ENCODE peak calls at places on chromosomes 5 and 9, in eight cellular contexts. One of them, this sample, is unnamed. For H3K27me3, the result is how much of the 10 kb centered on the place peaks cover.

GRCh38 chr5:168153263-168153930 is 138.0 kb upstream of the WWC1 start:
- DNase-seq in fibroblast of lung: peak
- DNase-seq in H9: no peak
- DNase-seq in endothelial cell of umbilical vein: no peak
- DNase-seq in HCT116: no peak
- DNase-seq in PC-3: no peak
- DNase-seq in hepatocyte: peak
- DNase-seq in neuronal stem cell: no peak
- DNase-seq in this sample: no peak

GRCh38 chr5:157917909-157918809 is 59.2 kb upstream of the CLINT1 start:
- DNase-seq in fibroblast of lung: peak
- DNase-seq in hepatocyte: peak
- DNase-seq in neuronal stem cell: no peak
- DNase-seq in H9: peak
- DNase-seq in PC-3: peak
- DNase-seq in endothelial cell of umbilical vein: peak
- DNase-seq in HCT116: peak
- DNase-seq in this sample: peak

GRCh38 chr5:8340739-8341344 is 471.9 kb downstream of the MTRR start:
- DNase-seq in H9: no peak
- DNase-seq in PC-3: peak
- DNase-seq in endothelial cell of umbilical vein: no peak
- DNase-seq in neuronal stem cell: no peak
- DNase-seq in hepatocyte: peak
- DNase-seq in fibroblast of lung: peak
- DNase-seq in HCT116: no peak
- DNase-seq in this sample: peak

GRCh38 chr9:96138616-96139015 is 163.4 kb downstream of the HSD17B3 start:
- DNase-seq in H9: no peak
- DNase-seq in hepatocyte: no peak
- DNase-seq in PC-3: no peak
- DNase-seq in neuronal stem cell: no peak
- DNase-seq in endothelial cell of umbilical vein: no peak
- DNase-seq in HCT116: no peak
- DNase-seq in fibroblast of lung: no peak
- DNase-seq in this sample: no peak

GRCh38 chr5:94433393-94434149 is 184.8 kb downstream of the KIAA0825 start:
- DNase-seq in HCT116: peak
- DNase-seq in hepatocyte: no peak
- DNase-seq in PC-3: peak
- DNase-seq in neuronal stem cell: no peak
- DNase-seq in H9: no peak
- DNase-seq in endothelial cell of umbilical vein: peak
- DNase-seq in fibroblast of lung: peak
- DNase-seq in this sample: no peak

GRCh38 chr5:111550282-111551020 is 38.1 kb upstream of the STARD4 start:
- DNase-seq in endothelial cell of umbilical vein: peak
- DNase-seq in HCT116: peak
- DNase-seq in neuronal stem cell: peak
- DNase-seq in hepatocyte: peak
- DNase-seq in H9: peak
- DNase-seq in fibroblast of lung: peak
- DNase-seq in PC-3: peak
- DNase-seq in this sample: peak

GRCh38 chr9:94449486-94449885 is 105.4 kb upstream of the PCAT7 start:
- DNase-seq in neuronal stem cell: no peak
- DNase-seq in endothelial cell of umbilical vein: no peak
- DNase-seq in PC-3: no peak
- DNase-seq in hepatocyte: no peak
- DNase-seq in H9: no peak
- DNase-seq in fibroblast of lung: no peak
- DNase-seq in HCT116: no peak
- DNase-seq in this sample: no peak

GRCh38 chr9:99336005-99336404 is 113.9 kb downstream of the SEC61B start:
- DNase-seq in endothelial cell of umbilical vein: no peak
- DNase-seq in HCT116: no peak
- DNase-seq in fibroblast of lung: no peak
- DNase-seq in hepatocyte: no peak
- DNase-seq in neuronal stem cell: no peak
- DNase-seq in PC-3: no peak
- DNase-seq in H9: no peak
- DNase-seq in this sample: no peak

GRCh38 chr9:87569008-87569908 is 71.6 kb downstream of the DAPK1 start:
- DNase-seq in fibroblast of lung: peak
- DNase-seq in H9: no peak
- DNase-seq in hepatocyte: peak
- DNase-seq in neuronal stem cell: no peak
- DNase-seq in endothelial cell of umbilical vein: peak
- DNase-seq in HCT116: no peak
- DNase-seq in PC-3: no peak
- DNase-seq in this sample: no peak

GRCh38 chr9:116080561-116080960 is 73.0 kb upstream of the PAPPA start:
- DNase-seq in PC-3: no peak
- DNase-seq in H9: peak
- DNase-seq in neuronal stem cell: no peak
- DNase-seq in HCT116: no peak
- DNase-seq in hepatocyte: no peak
- DNase-seq in fibroblast of lung: no peak
- DNase-seq in endothelial cell of umbilical vein: no peak
- DNase-seq in this sample: no peak

GRCh38 chr5:137040641-137041340 is 458.3 kb downstream of the SPOCK1 start:
- DNase-seq in PC-3: no peak
- DNase-seq in neuronal stem cell: no peak
- DNase-seq in hepatocyte: no peak
- DNase-seq in H9: no peak
- DNase-seq in fibroblast of lung: peak
- DNase-seq in HCT116: no peak
- DNase-seq in endothelial cell of umbilical vein: no peak
- DNase-seq in this sample: no peak

GRCh38 chr5:112106878-112107277 is 312.2 kb downstream of the EPB41L4A start:
- DNase-seq in fibroblast of lung: no peak
- DNase-seq in hepatocyte: no peak
- DNase-seq in PC-3: peak
- DNase-seq in neuronal stem cell: no peak
- DNase-seq in HCT116: no peak
- DNase-seq in endothelial cell of umbilical vein: no peak
- DNase-seq in H9: no peak
- DNase-seq in this sample: no peak

GRCh38 chr5:121737120-121737519 is 114.6 kb upstream of the FTMT start:
- DNase-seq in neuronal stem cell: no peak
- DNase-seq in H9: no peak
- DNase-seq in fibroblast of lung: no peak
- DNase-seq in endothelial cell of umbilical vein: no peak
- DNase-seq in PC-3: no peak
- DNase-seq in HCT116: no peak
- DNase-seq in hepatocyte: no peak
- DNase-seq in this sample: no peak

GRCh38 chr5:43428034-43428712 is 16.0 kb upstream of the CCL28 start:
- DNase-seq in endothelial cell of umbilical vein: no peak
- DNase-seq in HCT116: no peak
- DNase-seq in fibroblast of lung: peak
- DNase-seq in hepatocyte: no peak
- DNase-seq in PC-3: peak
- DNase-seq in neuronal stem cell: no peak
- DNase-seq in H9: no peak
- DNase-seq in this sample: no peak

GRCh38 chr5:109250533-109251329 is 159.0 kb downstream of the PJA2 start:
- DNase-seq in endothelial cell of umbilical vein: no peak
- DNase-seq in PC-3: no peak
- DNase-seq in neuronal stem cell: no peak
- DNase-seq in H9: no peak
- DNase-seq in fibroblast of lung: no peak
- DNase-seq in hepatocyte: no peak
- DNase-seq in HCT116: no peak
- DNase-seq in this sample: no peak

GRCh38 chr9:119924736-119925135 is 555.5 kb upstream of the BRINP1 start:
- DNase-seq in endothelial cell of umbilical vein: no peak
- DNase-seq in hepatocyte: no peak
- DNase-seq in fibroblast of lung: no peak
- DNase-seq in HCT116: no peak
- DNase-seq in H9: no peak
- DNase-seq in PC-3: no peak
- DNase-seq in neuronal stem cell: no peak
- DNase-seq in this sample: no peak

DNA sequence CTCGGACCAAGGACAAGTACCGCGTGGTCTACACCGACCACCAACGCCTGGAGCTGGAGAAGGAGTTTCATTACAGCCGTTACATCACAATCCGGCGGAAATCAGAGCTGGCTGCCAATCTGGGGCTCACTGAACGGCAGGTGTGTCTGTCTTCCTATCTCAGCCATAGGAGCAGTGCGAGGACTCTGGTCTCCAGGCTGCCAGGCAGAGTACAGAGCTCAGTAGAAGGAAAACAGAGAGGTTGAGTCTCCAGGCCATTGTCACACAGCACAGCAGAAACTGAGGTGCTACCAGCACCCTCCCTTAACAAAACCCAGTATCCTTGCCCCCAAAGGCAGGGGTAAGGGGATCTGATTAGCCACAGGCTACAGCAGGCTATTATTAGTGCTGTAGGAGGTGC is 7.1 kb upstream of the SLC6A7 start:
- DNase-seq in H9: no peak
- DNase-seq in PC-3: no peak
- DNase-seq in neuronal stem cell: no peak
- DNase-seq in fibroblast of lung: no peak
- DNase-seq in hepatocyte: no peak
- DNase-seq in endothelial cell of umbilical vein: no peak
- DNase-seq in HCT116: no peak
- DNase-seq in this sample: no peak
- H2AFZ ChIP-seq in H9: no peak
- H2AFZ ChIP-seq in PC-3: no peak
- H2AFZ ChIP-seq in neuronal stem cell: no peak
- H2AFZ ChIP-seq in fibroblast of lung: no peak
- H2AFZ ChIP-seq in hepatocyte: no peak
- H2AFZ ChIP-seq in endothelial cell of umbilical vein: no peak
- H2AFZ ChIP-seq in HCT116: no peak
- H2AFZ ChIP-seq in this sample: no peak

GRCh38 chr9:126510564-126510963 is 103.2 kb upstream of the LMX1B start:
- DNase-seq in H9: no peak
- DNase-seq in neuronal stem cell: no peak
- DNase-seq in PC-3: no peak
- DNase-seq in fibroblast of lung: no peak
- DNase-seq in endothelial cell of umbilical vein: no peak
- DNase-seq in hepatocyte: no peak
- DNase-seq in HCT116: no peak
- DNase-seq in this sample: no peak

GRCh38 chr9:126508928-126509327 is 104.8 kb upstream of the LMX1B start:
- DNase-seq in endothelial cell of umbilical vein: no peak
- DNase-seq in hepatocyte: no peak
- DNase-seq in H9: no peak
- DNase-seq in HCT116: no peak
- DNase-seq in PC-3: no peak
- DNase-seq in neuronal stem cell: no peak
- DNase-seq in fibroblast of lung: no peak
- DNase-seq in this sample: no peak

GRCh38 chr9:126509718-126510117 is 104.0 kb upstream of the LMX1B start:
- DNase-seq in hepatocyte: no peak
- DNase-seq in H9: no peak
- DNase-seq in HCT116: no peak
- DNase-seq in fibroblast of lung: no peak
- DNase-seq in endothelial cell of umbilical vein: no peak
- DNase-seq in neuronal stem cell: no peak
- DNase-seq in PC-3: no peak
- DNase-seq in this sample: no peak

GRCh38 chr9:126513159-126514036 is 100.3 kb upstream of the LMX1B start:
- DNase-seq in fibroblast of lung: no peak
- DNase-seq in endothelial cell of umbilical vein: no peak
- DNase-seq in neuronal stem cell: no peak
- DNase-seq in PC-3: peak
- DNase-seq in hepatocyte: no peak
- DNase-seq in H9: peak
- DNase-seq in HCT116: no peak
- DNase-seq in this sample: no peak

DNA sequence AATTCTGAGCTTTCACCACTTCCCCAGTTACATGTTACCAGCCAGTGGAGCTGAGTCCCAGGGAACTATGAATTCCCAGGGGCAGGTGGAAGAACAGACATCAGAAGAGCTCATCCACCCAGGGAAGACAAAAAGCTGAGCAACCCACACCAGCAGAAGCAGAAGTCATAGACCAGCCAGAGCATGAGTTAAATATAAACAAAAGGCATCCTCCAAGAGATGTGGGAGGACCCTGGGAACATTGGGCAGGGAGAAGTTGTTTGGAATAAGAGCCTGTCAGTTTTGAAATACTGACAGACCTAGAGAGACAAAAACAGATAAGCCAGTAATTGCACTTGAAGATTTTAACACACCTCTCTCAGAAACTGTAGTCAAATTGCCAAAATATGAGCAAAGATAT is 102.3 kb upstream of the LMX1B start:
- DNase-seq in HCT116: no peak
- DNase-seq in fibroblast of lung: no peak
- DNase-seq in H9: no peak
- DNase-seq in PC-3: no peak
- DNase-seq in hepatocyte: no peak
- DNase-seq in neuronal stem cell: no peak
- DNase-seq in endothelial cell of umbilical vein: no peak
- DNase-seq in this sample: no peak
- H3K27me3 ChIP-seq in HCT116: under half
- H3K27me3 ChIP-seq in fibroblast of lung: under half
- H3K27me3 ChIP-seq in H9: under half
- H3K27me3 ChIP-seq in PC-3: under half
- H3K27me3 ChIP-seq in hepatocyte: under half
- H3K27me3 ChIP-seq in neuronal stem cell: under half
- H3K27me3 ChIP-seq in endothelial cell of umbilical vein: under half
- H3K27me3 ChIP-seq in this sample: under half

DNA sequence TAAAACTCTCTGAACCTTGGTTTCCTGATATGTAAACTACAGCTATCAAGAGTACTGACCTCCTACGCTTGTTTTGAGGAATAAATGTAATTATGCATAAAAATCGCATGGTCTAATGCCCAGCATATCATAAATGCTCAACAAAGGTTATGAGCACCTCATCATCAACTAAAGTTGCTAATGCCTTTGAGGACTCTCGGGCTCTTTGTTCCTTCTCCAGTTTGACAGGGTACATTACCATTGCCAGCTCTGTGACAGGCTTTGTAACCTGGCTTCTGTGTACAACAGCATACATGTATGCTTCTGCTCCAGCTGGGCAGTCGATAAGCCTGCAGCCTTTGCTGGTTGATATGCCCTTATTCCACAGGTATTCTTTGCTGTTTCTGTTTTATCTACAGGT is 95.2 kb downstream of the C9orf152 start:
- DNase-seq in fibroblast of lung: no peak
- DNase-seq in endothelial cell of umbilical vein: no peak
- DNase-seq in H9: no peak
- DNase-seq in PC-3: no peak
- DNase-seq in hepatocyte: no peak
- DNase-seq in HCT116: no peak
- DNase-seq in neuronal stem cell: no peak
- DNase-seq in this sample: no peak
- H2AFZ ChIP-seq in fibroblast of lung: no peak
- H2AFZ ChIP-seq in endothelial cell of umbilical vein: no peak
- H2AFZ ChIP-seq in H9: no peak
- H2AFZ ChIP-seq in PC-3: no peak
- H2AFZ ChIP-seq in hepatocyte: no peak
- H2AFZ ChIP-seq in HCT116: no peak
- H2AFZ ChIP-seq in neuronal stem cell: no peak
- H2AFZ ChIP-seq in this sample: no peak

DNA sequence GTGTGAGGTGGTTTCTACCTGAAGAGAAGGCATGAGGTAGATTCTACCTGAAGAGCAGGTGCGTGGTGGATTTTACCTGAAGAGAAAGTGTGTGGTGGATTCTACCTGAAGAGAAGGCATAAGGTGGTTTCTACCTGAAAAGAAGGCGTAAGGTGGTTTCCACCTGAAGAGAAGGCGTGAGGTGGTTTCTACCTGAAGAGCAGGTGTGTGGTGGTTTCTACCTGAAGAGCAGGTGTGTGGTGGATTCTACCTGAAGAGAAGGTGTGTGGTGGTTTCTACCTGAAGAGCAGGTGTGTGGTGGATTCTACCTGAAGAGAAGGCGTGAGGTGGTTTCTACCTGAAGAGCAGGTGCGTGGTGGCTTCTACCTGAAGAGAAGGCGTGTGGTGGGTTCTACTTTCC is 192.8 kb downstream of the MED10 start:
- DNase-seq in endothelial cell of umbilical vein: no peak
- DNase-seq in neuronal stem cell: no peak
- DNase-seq in PC-3: no peak
- DNase-seq in hepatocyte: no peak
- DNase-seq in HCT116: no peak
- DNase-seq in H9: no peak
- DNase-seq in fibroblast of lung: no peak
- DNase-seq in this sample: no peak
- H3K27me3 ChIP-seq in endothelial cell of umbilical vein: under half
- H3K27me3 ChIP-seq in neuronal stem cell: under half
- H3K27me3 ChIP-seq in PC-3: under half
- H3K27me3 ChIP-seq in hepatocyte: under half
- H3K27me3 ChIP-seq in HCT116: under half
- H3K27me3 ChIP-seq in H9: under half
- H3K27me3 ChIP-seq in fibroblast of lung: under half
- H3K27me3 ChIP-seq in this sample: under half

This sample was measured in DND-41.